ENCODE peak calls at places on chromosomes 6 and 20, in seven cellular contexts. D, K, I, H, L, X and Z are unnamed samples.

GRCh38 chr6:26311385-26312095 is 53.5 kb upstream of the BTN3A2 start:
- DNase-seq in K (peak; percentile 92), I (no peak), H (peak; percentile 70), D (peak; percentile 45), X (peak; percentile 60), L (no peak), Z (no peak)

GRCh38 chr6:129329677-129330076 is 380.3 kb downstream of the ARHGAP18 start:
- DNase-seq in X (no peak), I (no peak), H (no peak), K (no peak), L (no peak), D (no peak), Z (no peak)

GRCh38 chr6:3759656-3760245 is 8.2 kb upstream of the PXDC1 start:
- DNase-seq in X (no peak), D (no peak), H (no peak), I (no peak), K (no peak), L (no peak), Z (no peak)

GRCh38 chr6:27592107-27592480 is 119.2 kb upstream of the ZNF184 start:
- DNase-seq in I (no peak), H (peak; percentile 6), X (no peak), D (no peak), L (no peak), K (peak; percentile 78), Z (no peak)

GRCh38 chr6:14826456-14826855 is 419.4 kb upstream of the JARID2 start:
- DNase-seq in L (no peak), I (no peak), X (peak; percentile 88), H (no peak), K (no peak), D (no peak), Z (no peak)

GRCh38 chr6:72944660-72945059 is 280.6 kb downstream of the KHDC1L start:
- DNase-seq in D (no peak), K (no peak), I (no peak), X (no peak), H (no peak), L (no peak), Z (no peak)

GRCh38 chr6:139311826-139312225 is 20.0 kb upstream of the TXLNB start:
- DNase-seq in X (no peak), D (no peak), H (no peak), I (no peak), K (no peak), L (no peak), Z (no peak)

GRCh38 chr6:2766767-2767314 is 1.6 kb downstream of the WRNIP1 start:
- DNase-seq in X (no peak), L (no peak), H (peak; percentile 31), K (peak; percentile 24), D (no peak), I (no peak), Z (no peak)

GRCh38 chr6:71402101-71402500 is 113.5 kb downstream of the OGFRL1 start:
- DNase-seq in X (no peak), D (no peak), H (peak; percentile 42), I (no peak), K (no peak), L (no peak), Z (no peak)

GRCh38 chr6:5525209-5525608 is 263.9 kb downstream of the FARS2 start:
- DNase-seq in H (peak; percentile 57), I (no peak), K (no peak), X (no peak), L (no peak), D (peak; percentile 45), Z (no peak)

GRCh38 chr6:100719883-100720682 is 161.0 kb downstream of the ASCC3 start:
- DNase-seq in X (no peak), D (no peak), K (peak; percentile 27), L (no peak), I (no peak), H (peak; percentile 54), Z (no peak)

GRCh38 chr6:21742238-21742660 is 148.7 kb downstream of the SOX4 start:
- DNase-seq in D (no peak), X (no peak), K (no peak), H (peak; percentile 89), I (no peak), L (no peak), Z (no peak)

GRCh38 chr6:163083141-163083540 is 331.4 kb upstream of the QKI start:
- DNase-seq in K (no peak), X (no peak), I (no peak), H (no peak), D (no peak), L (no peak), Z (no peak)

GRCh38 chr20:40682104-40683045 is 6.7 kb downstream of the MAFB start:
- DNase-seq in H (no peak), I (no peak), D (no peak), K (no peak), L (peak; percentile 67), X (no peak), Z (no peak)

GRCh38 chr6:112253842-112254816 is at the start of gene LAMA4:
- DNase-seq in X (peak; percentile 26), L (peak; percentile 79), D (no peak), K (peak; percentile 50), I (no peak), H (peak; percentile 85), Z (peak; percentile 72)

GRCh38 chr20:46485431-46485830 is 27.9 kb downstream of the ZNF334 start:
- DNase-seq in K (no peak), L (no peak), X (no peak), I (no peak), H (no peak), D (no peak), Z (no peak)

GRCh38 chr6:35352735-35353134 is 10.4 kb downstream of the PPARD start:
- DNase-seq in X (no peak), H (no peak), I (no peak), D (no peak), L (no peak), K (no peak), Z (no peak)

GRCh38 chr6:36150283-36150682 is 20.0 kb downstream of the MAPK13 start:
- DNase-seq in K (no peak), X (no peak), I (no peak), D (no peak), L (no peak), H (no peak), Z (no peak)

GRCh38 chr6:1047926-1048595 is 263.8 kb upstream of the FOXQ1 start:
- DNase-seq in I (no peak), X (no peak), H (no peak), D (no peak), L (no peak), K (no peak), Z (no peak)

GRCh38 chr6:18444176-18444575 is 57.0 kb downstream of the RNF144B start:
- DNase-seq in H (no peak), K (no peak), I (no peak), X (no peak), D (no peak), L (no peak), Z (no peak)

GRCh38 chr20:46004813-46005505 is 3.7 kb upstream of the MMP9 start:
- DNase-seq in D (peak; percentile 86), I (no peak), H (no peak), L (no peak), K (no peak), X (peak; percentile 53), Z (no peak)

GRCh38 chr6:83708970-83709747 is at the start of gene SNAP91:
- DNase-seq in H (peak; percentile 57), D (no peak), K (peak; percentile 42), X (no peak), L (no peak), I (no peak), Z (peak; percentile 22)

GRCh38 chr6:22600059-22600458 is 30.7 kb downstream of the HDGFL1 start:
- DNase-seq in K (no peak), H (no peak), I (no peak), X (no peak), D (no peak), L (no peak), Z (no peak)